ENCODE peak calls at places on chromosome 12, in eight cellular contexts. T is choroid plexus epithelial cell, O is nephron progenitor cell, Y is NB4, Q is NCI-H1694 treated with DMSO at 0.1 percent for 48 hours, R is T-helper 9 cell, D is iris pigment epithelial cell, W is A172. E is an unnamed sample.

GRCh38 chr12:38898001-38898684 is 7.2 kb downstream of the CPNE8 start:
- DNase-seq in Y (no peak), R (no peak), Q (no peak), O (no peak), T (peak), D (no peak), W (no peak), E (peak)

GRCh38 chr12:106584104-106585064 is 1.6 kb downstream of the RFX4 start:
- DNase-seq in W (no peak), Y (no peak), D (no peak), R (no peak), Q (no peak), O (peak), T (peak), E (peak)

GRCh38 chr12:109581856-109582255 is 8.3 kb downstream of the MVK start:
- DNase-seq in O (no peak), W (peak), Y (no peak), Q (no peak), R (no peak), T (peak), D (peak), E (no peak)

GRCh38 chr12:92398565-92399309 is 253.1 kb upstream of the BTG1 start:
- DNase-seq in D (peak), Q (no peak), O (no peak), W (no peak), Y (no peak), R (no peak), T (no peak), E (peak)

GRCh38 chr12:53052419-53053222 is 2.8 kb downstream of the TNS2 start:
- DNase-seq in W (peak), Y (no peak), D (peak), R (no peak), Q (no peak), O (no peak), T (peak), E (no peak)

GRCh38 chr12:111030800-111031199 is 110.4 kb upstream of the MYL2 start:
- DNase-seq in R (no peak), W (no peak), T (no peak), O (no peak), Y (no peak), D (no peak), Q (no peak), E (no peak)

GRCh38 chr12:40198601-40199000 is 26.2 kb upstream of the LRRK2 start:
- DNase-seq in Y (no peak), D (peak), Q (no peak), O (no peak), W (peak), T (no peak), R (no peak), E (no peak)

GRCh38 chr12:67740706-67741105 is 92.2 kb downstream of the DYRK2 start:
- DNase-seq in O (no peak), Q (no peak), W (no peak), T (no peak), D (no peak), Y (no peak), R (no peak), E (peak)

GRCh38 chr12:2117541-2117940 is 64.8 kb downstream of the CACNA1C start:
- DNase-seq in O (no peak), Q (no peak), Y (no peak), D (no peak), T (no peak), R (no peak), W (no peak), E (no peak)

GRCh38 chr12:2214411-2214810 is 161.6 kb downstream of the CACNA1C start:
- DNase-seq in O (no peak), D (peak), W (no peak), T (peak), Y (peak), R (no peak), Q (no peak), E (no peak)

GRCh38 chr12:51238510-51239334 is at the start of gene DAZAP2:
- DNase-seq in O (peak), D (peak), T (peak), W (peak), Q (peak), R (peak), Y (peak), E (peak)

GRCh38 chr12:64461634-64462414 is 9.9 kb downstream of the TBK1 start:
- DNase-seq in W (peak), T (peak), Y (no peak), Q (no peak), O (peak), R (no peak), D (peak), E (no peak)

GRCh38 chr12:50222275-50222783 is 55.2 kb upstream of the CERS5 start:
- DNase-seq in T (peak), Y (peak), D (peak), R (peak), Q (peak), O (peak), W (peak), E (peak)

GRCh38 chr12:70028918-70029317 is 203.9 kb downstream of the MYRFL start:
- DNase-seq in Y (no peak), R (no peak), Q (no peak), O (no peak), T (no peak), W (no peak), D (no peak), E (no peak)

GRCh38 chr12:17778242-17778641 is 311.8 kb downstream of the RERGL start:
- DNase-seq in O (no peak), R (no peak), Q (no peak), Y (no peak), T (no peak), D (no peak), W (peak), E (no peak)

GRCh38 chr12:304815-305214 is 42.2 kb upstream of the SLC6A13 start:
- DNase-seq in W (no peak), R (no peak), Q (no peak), Y (no peak), T (no peak), D (peak), O (no peak), E (no peak)

GRCh38 chr12:110001596-110001995 is 2.4 kb downstream of the ANKRD13A start:
- DNase-seq in T (no peak), Y (no peak), O (no peak), D (peak), W (peak), Q (no peak), R (no peak), E (no peak)

GRCh38 chr12:62291888-62292760 is 31.9 kb downstream of the USP15 start:
- DNase-seq in Q (no peak), O (no peak), D (peak), Y (peak), R (no peak), W (peak), T (peak), E (no peak)

GRCh38 chr12:104957388-104958008 is 592 bp downstream of the SLC41A2 start:
- DNase-seq in D (no peak), W (no peak), Q (no peak), O (no peak), Y (peak), R (peak), T (no peak), E (no peak)

GRCh38 chr12:67447180-67447579 is 178.0 kb downstream of the CAND1 start:
- DNase-seq in D (no peak), Q (no peak), W (no peak), Y (no peak), T (no peak), O (no peak), R (no peak), E (peak)

GRCh38 chr12:65189028-65189718 is 19.8 kb downstream of the LEMD3 start:
- DNase-seq in Q (no peak), T (no peak), W (no peak), O (no peak), R (no peak), D (no peak), Y (no peak), E (no peak)

GRCh38 chr12:104615048-104615561 is 158.4 kb downstream of the CHST11 start:
- DNase-seq in W (no peak), D (no peak), Y (no peak), R (no peak), O (no peak), T (no peak), Q (no peak), E (no peak)

GRCh38 chr12:105590571-105590970 is 260.1 kb downstream of the C12orf75 start:
- DNase-seq in Y (no peak), O (no peak), D (no peak), T (no peak), Q (no peak), R (no peak), W (no peak), E (no peak)

GRCh38 chr12:18400186-18400585 is 138.9 kb downstream of the PIK3C2G start:
- DNase-seq in Y (no peak), D (peak), Q (no peak), O (no peak), R (no peak), W (no peak), T (peak), E (no peak)

E was measured in neural progenitor cell.